ENCODE peak calls at places on chromosomes 7 and 10, in seven cellular contexts. G is K562, A is H1, S is SK-N-SH, O is NT2/D1, H is GM12878, J is HepG2. C is an unnamed sample.

GRCh38 chr10:8835453-8836167 is 781.1 kb downstream of the GATA3 start:
- DNase-seq in G (no peak), A (no peak), S (no peak), O (no peak), H (no peak), J (no peak), C (no peak)

GRCh38 chr10:69938541-69938991 is 114.1 kb upstream of the MACROH2A2 start:
- DNase-seq in G (no peak), A (no peak), S (no peak), O (no peak), H (no peak), J (no peak), C (no peak)

GRCh38 chr10:19411119-19411518 is 362.5 kb downstream of the MALRD1 start:
- DNase-seq in G (no peak), A (no peak), S (no peak), O (no peak), H (no peak), J (no peak), C (no peak)

GRCh38 chr10:99393036-99393435 is 37.4 kb downstream of the GOT1 start:
- DNase-seq in G (no peak), A (no peak), S (no peak), O (peak), H (no peak), J (no peak), C (no peak)

GRCh38 chr7:44505595-44505994 is 15.1 kb upstream of the NUDCD3 start:
- DNase-seq in G (no peak), A (no peak), S (no peak), O (no peak), H (no peak), J (no peak), C (no peak)

GRCh38 chr10:47311193-47311899 is 10.9 kb upstream of the GDF2 start:
- DNase-seq in G (peak), A (no peak), S (no peak), O (no peak), H (no peak), J (no peak), C (no peak)

GRCh38 chr10:132163278-132163765 is 23.4 kb upstream of the DPYSL4 start:
- DNase-seq in G (peak), A (peak), S (peak), O (no peak), H (no peak), J (peak), C (peak)

GRCh38 chr10:48330269-48330668 is 23.8 kb downstream of the MAPK8 start:
- DNase-seq in G (no peak), A (no peak), S (no peak), O (no peak), H (no peak), J (no peak), C (no peak)

GRCh38 chr7:138208010-138208634 is 131.9 kb downstream of the AKR1D1 start:
- DNase-seq in G (no peak), A (no peak), S (no peak), O (peak), H (no peak), J (no peak), C (no peak)

GRCh38 chr7:138205614-138206150 is 129.4 kb downstream of the AKR1D1 start:
- DNase-seq in G (no peak), A (no peak), S (no peak), O (peak), H (no peak), J (no peak), C (no peak)

GRCh38 chr7:138207555-138207971 is 131.3 kb downstream of the AKR1D1 start:
- DNase-seq in G (no peak), A (peak), S (no peak), O (peak), H (no peak), J (no peak), C (no peak)

GRCh38 chr7:138212314-138212713 is 136.1 kb downstream of the AKR1D1 start:
- DNase-seq in G (no peak), A (no peak), S (no peak), O (no peak), H (no peak), J (peak), C (no peak)

DNA sequence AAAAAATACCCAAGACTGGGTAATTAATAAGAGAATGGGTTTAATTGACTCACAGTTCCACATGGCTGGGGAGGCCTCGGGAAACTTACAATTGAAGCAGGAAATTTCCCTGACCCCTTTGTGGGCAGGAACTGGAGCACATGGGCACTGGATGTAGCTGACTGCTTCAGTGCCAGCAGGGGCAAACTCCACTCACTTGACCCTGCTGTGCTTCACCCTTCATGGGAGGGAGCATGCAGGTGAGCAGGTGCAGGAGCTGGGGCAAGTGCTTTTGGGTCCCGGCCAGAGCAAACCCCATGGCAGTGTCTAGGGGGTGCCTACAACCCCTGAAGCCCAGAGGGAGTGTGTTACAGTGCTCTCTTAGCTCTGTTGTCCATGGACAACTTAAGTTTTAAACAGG is 132.6 kb downstream of the AKR1D1 start:
- DNase-seq in G (no peak), A (no peak), S (no peak), O (no peak), H (no peak), J (no peak), C (no peak)
- TF ChIP-seq YY1 in G (no peak), A (no peak), S (no peak), O (no peak), H (no peak), J (no peak), C (no peak)

GRCh38 chr10:110756886-110757285 is 112.8 kb downstream of the RBM20 start:
- DNase-seq in G (no peak), A (no peak), S (no peak), O (no peak), H (no peak), J (no peak), C (no peak)

GRCh38 chr10:110758128-110758527 is 113.6 kb upstream of the PDCD4 start:
- DNase-seq in G (no peak), A (no peak), S (no peak), O (no peak), H (no peak), J (no peak), C (no peak)

GRCh38 chr10:110755781-110756180 is 111.6 kb downstream of the RBM20 start:
- DNase-seq in G (no peak), A (no peak), S (no peak), O (no peak), H (no peak), J (no peak), C (no peak)

GRCh38 chr10:110758898-110759297 is 112.8 kb upstream of the PDCD4 start:
- DNase-seq in G (no peak), A (peak), S (no peak), O (peak), H (no peak), J (no peak), C (no peak)

GRCh38 chr10:110757563-110757962 is 113.4 kb downstream of the RBM20 start:
- DNase-seq in G (no peak), A (no peak), S (no peak), O (no peak), H (no peak), J (no peak), C (no peak)
- TF ChIP-seq YY1 in G (no peak), A (no peak), S (no peak), O (no peak), H (no peak), J (no peak), C (no peak)

GRCh38 chr7:110281362-110281761 is 809.6 kb upstream of the LRRN3 start:
- DNase-seq in G (no peak), A (no peak), S (no peak), O (no peak), H (no peak), J (no peak), C (no peak)
- TF ChIP-seq YY1 in G (no peak), A (no peak), S (no peak), O (no peak), H (no peak), J (no peak), C (no peak)

GRCh38 chr7:121395494-121395960 is 581 bp downstream of the FAM3C start:
- DNase-seq in G (peak), A (no peak), S (peak), O (no peak), H (no peak), J (peak), C (no peak)
- TF ChIP-seq YY1 in G (no peak), A (no peak), S (no peak), O (no peak), H (no peak), J (no peak), C (no peak)